ENCODE peak calls at places on chromosomes 2 and 18, in ten cellular contexts. X is K562, D is A549, K is ovary, V is IMR-90, C is body of pancreas, S is prostate gland, G is tibial nerve, P is testis, R is heart left ventricle. Y is an unnamed sample.

GRCh38 chr2:106208399-106208798 is 14.3 kb upstream of the UXS1 start:
- DNase-seq in P (no peak), R (no peak), X (peak; percentile 55), S (no peak), D (no peak), V (no peak), K (no peak), G (no peak), C (no peak), Y (peak; percentile 46)

GRCh38 chr2:135997380-135997779 is 12.0 kb upstream of the DARS1 start:
- DNase-seq in R (peak; percentile 69), C (peak; percentile 35), X (no peak), P (peak; percentile 52), G (no peak), S (no peak), D (no peak), V (no peak), K (no peak), Y (no peak)

GRCh38 chr2:9800639-9800974 is 42.7 kb upstream of the TAF1B start:
- DNase-seq in S (no peak), R (no peak), G (peak; percentile 11), C (no peak), K (no peak), D (no peak), V (no peak), P (no peak), X (no peak), Y (no peak)

GRCh38 chr2:2294183-2294675 is 36.8 kb downstream of the MYT1L start:
- DNase-seq in C (no peak), V (no peak), D (no peak), S (no peak), P (no peak), R (no peak), G (no peak), K (no peak), X (no peak), Y (no peak)

GRCh38 chr2:59745085-59745484 is 808.4 kb downstream of the BCL11A start:
- DNase-seq in X (no peak), R (no peak), D (no peak), K (no peak), V (no peak), C (no peak), P (no peak), G (no peak), S (no peak), Y (no peak)

GRCh38 chr2:3130889-3131635 is 246.6 kb downstream of the EIPR1 start:
- DNase-seq in R (no peak), K (no peak), C (no peak), X (no peak), V (no peak), G (no peak), S (no peak), D (no peak), P (no peak), Y (no peak)

GRCh38 chr2:240450532-240451107 is 15.2 kb downstream of the GPC1 start:
- DNase-seq in V (no peak), X (no peak), P (no peak), D (no peak), S (no peak), K (no peak), G (no peak), C (no peak), R (peak; percentile 47), Y (no peak)

GRCh38 chr2:45812039-45812500 is 160.6 kb downstream of the PRKCE start:
- DNase-seq in S (no peak), R (no peak), V (peak; percentile 86), K (no peak), C (no peak), G (no peak), X (no peak), D (no peak), P (no peak), Y (no peak)

GRCh38 chr18:3596324-3597158 is 146.6 kb downstream of the TGIF1 start:
- DNase-seq in K (peak; percentile 39), P (peak; percentile 86), G (peak; percentile 39), D (peak; percentile 88), X (peak; percentile 98), R (peak; percentile 70), V (peak; percentile 58), C (peak; percentile 61), S (peak; percentile 23), Y (peak; percentile 96)

GRCh38 chr2:102355526-102356380 is at the start of gene IL18R1:
- DNase-seq in V (peak; percentile 69), R (peak; percentile 91), K (peak; percentile 78), X (peak; percentile 84), P (peak; percentile 81), C (peak; percentile 79), S (peak; percentile 65), G (peak; percentile 48), D (peak; percentile 73), Y (peak; percentile 79)
- TF ChIP-seq POLR2A in V (no peak), R (no peak), K (no peak), X (no peak), P (no peak), C (peak; percentile 39), S (no peak), G (no peak), D (no peak), Y (no peak)

GRCh38 chr2:186590538-186591441 is 934 bp downstream of the ITGAV start:
- DNase-seq in C (peak; percentile 17), R (no peak), V (peak; percentile 45), S (peak; percentile 48), X (peak; percentile 82), P (peak; percentile 79), D (peak; percentile 49), G (no peak), K (no peak), Y (peak; percentile 75)
- TF ChIP-seq POLR2A in C (no peak), R (no peak), V (peak; percentile 31), S (no peak), X (no peak), P (no peak), D (no peak), G (no peak), K (no peak), Y (peak; percentile 70)

GRCh38 chr2:69456154-69456553 is 18.9 kb upstream of the NFU1 start:
- DNase-seq in C (no peak), D (no peak), P (no peak), S (no peak), R (no peak), G (no peak), V (no peak), K (no peak), X (no peak), Y (no peak)
- TF ChIP-seq POLR2A in C (no peak), D (no peak), P (no peak), S (no peak), R (no peak), G (no peak), V (no peak), K (no peak), X (no peak), Y (no peak)

DNA sequence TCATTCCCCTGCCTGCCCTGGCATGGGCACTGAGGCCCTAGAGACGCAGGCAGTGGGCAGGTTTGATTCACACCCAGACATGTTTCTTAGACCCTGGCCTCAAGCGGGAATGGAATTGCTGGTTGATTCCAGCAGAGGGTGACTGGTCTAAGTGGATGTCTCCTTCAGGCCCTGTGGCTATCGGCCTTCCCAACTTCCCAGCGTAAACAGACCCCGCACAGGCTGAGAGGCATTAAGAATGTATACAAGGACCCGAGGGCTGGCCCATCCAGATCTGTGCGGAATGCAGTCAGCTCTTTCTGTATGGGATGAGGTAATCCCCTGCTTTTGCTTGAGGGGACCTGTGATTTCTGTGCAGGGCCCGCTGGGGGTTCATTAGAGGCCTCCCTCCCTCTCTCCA is 6.4 kb downstream of the ACKR3 start:
- DNase-seq in R (no peak), P (no peak), D (no peak), S (no peak), V (no peak), X (no peak), K (no peak), G (no peak), C (peak; percentile 35), Y (no peak)
- TF ChIP-seq POLR2A in R (no peak), P (no peak), D (no peak), S (no peak), V (no peak), X (no peak), K (no peak), G (no peak), C (peak; percentile 1), Y (no peak)

Y was measured in erythroblast.